ENCODE peak calls at places on chromosomes 11 and 22, in ten cellular contexts. S is upper lobe of right lung; I is endodermal cell; D is BE2C; H is AG10803; J is IMR-90; K is mucosa of descending colon; N is CD8-positive, alpha-beta T cell; X is AG04450; L is WERI-Rb-1. A is an unnamed sample.

GRCh38 chr11:19076744-19077589 is 16.4 kb upstream of the MRGPRX2 start:
- DNase-seq in I (peak), D (peak), S (peak), H (peak), X (no peak), N (peak), K (no peak), L (peak), J (peak), A (no peak)

GRCh38 chr22:19904174-19904856 is 37.3 kb upstream of the COMT start:
- DNase-seq in J (no peak), H (no peak), D (no peak), K (no peak), I (no peak), X (no peak), L (peak), N (no peak), S (no peak), A (no peak)

GRCh38 chr11:79860336-79860735 is 419.5 kb upstream of the TENM4 start:
- DNase-seq in J (no peak), N (no peak), S (no peak), K (no peak), L (no peak), I (no peak), X (no peak), D (no peak), H (no peak), A (no peak)

GRCh38 chr11:132062541-132062940 is 692.1 kb downstream of the NTM start:
- DNase-seq in N (no peak), K (no peak), S (no peak), I (no peak), H (peak), L (no peak), D (no peak), J (peak), X (no peak), A (no peak)

GRCh38 chr11:47433991-47434786 is 8.0 kb upstream of the PSMC3 start:
- DNase-seq in J (peak), N (no peak), L (no peak), H (peak), I (no peak), D (no peak), S (no peak), K (no peak), X (no peak), A (no peak)

GRCh38 chr22:20565761-20566160 is 58.4 kb downstream of the MED15 start:
- DNase-seq in S (peak), H (no peak), K (no peak), L (no peak), X (no peak), D (no peak), N (no peak), J (no peak), I (no peak), A (no peak)

GRCh38 chr11:68312780-68313573 is 586 bp downstream of the LRP5 start:
- DNase-seq in X (no peak), J (no peak), L (no peak), H (no peak), N (no peak), K (peak), I (peak), D (no peak), S (peak), A (no peak)

GRCh38 chr11:15826008-15826650 is 530.2 kb downstream of the SOX6 start:
- DNase-seq in X (no peak), J (peak), L (no peak), K (no peak), H (no peak), D (no peak), I (no peak), S (no peak), N (no peak), A (no peak)

GRCh38 chr11:20672575-20672974 is 3.2 kb downstream of the NELL1 start:
- DNase-seq in H (no peak), K (no peak), S (no peak), X (no peak), L (no peak), J (no peak), I (no peak), D (no peak), N (no peak), A (no peak)

GRCh38 chr11:61890536-61891330 is 612 bp downstream of the FADS3 start:
- DNase-seq in J (peak), K (peak), D (peak), X (no peak), L (peak), I (peak), H (peak), S (peak), N (peak), A (no peak)

GRCh38 chr11:103842795-103843194 is 193.6 kb upstream of the DDI1 start:
- DNase-seq in L (no peak), K (no peak), S (no peak), D (peak), I (no peak), X (peak), N (no peak), H (peak), J (peak), A (no peak)

GRCh38 chr11:3208272-3208671 is 10.3 kb downstream of the MRGPRG start:
- DNase-seq in X (no peak), S (peak), K (no peak), H (no peak), D (no peak), L (no peak), I (no peak), J (no peak), N (no peak), A (no peak)

GRCh38 chr11:130549393-130549999 is 101.1 kb downstream of the ADAMTS15 start:
- DNase-seq in X (no peak), D (no peak), H (no peak), S (no peak), K (no peak), J (no peak), N (no peak), L (no peak), I (peak), A (no peak)

GRCh38 chr11:73414977-73415492 is 38.8 kb downstream of the RELT start:
- DNase-seq in K (no peak), S (no peak), J (peak), N (no peak), H (peak), L (no peak), X (no peak), I (no peak), D (no peak), A (no peak)

GRCh38 chr22:42856179-42856864 is 751 bp downstream of the ARFGAP3 start:
- DNase-seq in I (no peak), N (peak), S (peak), H (peak), J (peak), D (no peak), K (peak), L (peak), X (no peak), A (no peak)

GRCh38 chr11:121249039-121249663 is 43.4 kb upstream of the SC5D start:
- DNase-seq in N (no peak), D (no peak), S (no peak), J (peak), X (no peak), K (no peak), I (peak), L (no peak), H (peak), A (no peak)

GRCh38 chr11:111836766-111837165 is 34.6 kb downstream of the ALG9 start:
- DNase-seq in L (no peak), J (peak), N (no peak), X (no peak), S (no peak), I (no peak), H (no peak), D (no peak), K (no peak), A (no peak)

GRCh38 chr22:19234126-19234896 is 55.8 kb upstream of the SLC25A1 start:
- DNase-seq in H (no peak), K (no peak), D (no peak), J (no peak), I (no peak), X (no peak), S (no peak), N (no peak), L (no peak), A (no peak)

GRCh38 chr11:118212131-118212725 is 12.6 kb downstream of the JAML start:
- DNase-seq in J (no peak), D (no peak), K (no peak), N (no peak), S (peak), H (no peak), I (peak), L (no peak), X (no peak), A (no peak)

GRCh38 chr11:97009613-97010012 is 619.8 kb downstream of the JRKL start:
- DNase-seq in X (no peak), H (no peak), L (no peak), K (no peak), I (no peak), D (no peak), N (no peak), S (no peak), J (no peak), A (no peak)

GRCh38 chr22:19868333-19868732 is 13.7 kb upstream of the GNB1L start:
- DNase-seq in S (no peak), L (no peak), X (no peak), N (no peak), D (no peak), H (no peak), I (peak), K (no peak), J (no peak), A (no peak)

GRCh38 chr11:34423300-34423699 is 15.4 kb upstream of the CAT start:
- DNase-seq in X (no peak), I (no peak), D (no peak), J (no peak), H (no peak), K (no peak), S (no peak), L (no peak), N (no peak), A (no peak)

GRCh38 chr11:68775951-68776388 is 24.6 kb upstream of the TESMIN start:
- DNase-seq in H (no peak), L (no peak), J (no peak), S (no peak), I (no peak), D (no peak), K (no peak), X (no peak), N (no peak), A (no peak)

GRCh38 chr22:40224702-40225101 is 47.0 kb downstream of the TNRC6B start:
- DNase-seq in L (no peak), H (no peak), D (no peak), S (no peak), X (no peak), N (no peak), I (no peak), K (no peak), J (peak), A (no peak)

GRCh38 chr11:118148877-118149276 is 3.7 kb downstream of the SCN4B start:
- DNase-seq in K (no peak), D (no peak), X (no peak), N (no peak), H (no peak), L (no peak), I (no peak), S (no peak), J (no peak), A (no peak)

GRCh38 chr11:124481365-124482323 is 36.1 kb upstream of the OR8B8 start:
- DNase-seq in X (peak), D (peak), L (peak), H (peak), N (no peak), J (peak), S (no peak), I (peak), K (no peak), A (no peak)

GRCh38 chr22:31139866-31140716 is at the start of gene PLA2G3:
- DNase-seq in I (peak), L (no peak), S (peak), J (peak), K (peak), H (no peak), X (no peak), D (no peak), N (no peak), A (no peak)

GRCh38 chr11:86861810-86862209 is 61.5 kb downstream of the PRSS23 start:
- DNase-seq in N (no peak), D (no peak), X (no peak), J (no peak), H (no peak), L (no peak), S (no peak), I (no peak), K (no peak), A (no peak)

GRCh38 chr11:82895437-82896091 is 4.7 kb downstream of the PRCP start:
- DNase-seq in K (no peak), N (no peak), J (no peak), X (no peak), H (no peak), I (no peak), L (no peak), S (no peak), D (no peak), A (no peak)

GRCh38 chr11:123356539-123356938 is 73.5 kb upstream of the GRAMD1B start:
- DNase-seq in S (no peak), X (no peak), D (no peak), L (no peak), N (no peak), I (no peak), J (no peak), H (no peak), K (no peak), A (no peak)

GRCh38 chr11:59556883-59557205 is 45.5 kb downstream of the OR4D9 start:
- DNase-seq in I (peak), D (no peak), H (no peak), S (no peak), X (no peak), N (no peak), K (no peak), J (no peak), L (no peak), A (no peak)

DNA sequence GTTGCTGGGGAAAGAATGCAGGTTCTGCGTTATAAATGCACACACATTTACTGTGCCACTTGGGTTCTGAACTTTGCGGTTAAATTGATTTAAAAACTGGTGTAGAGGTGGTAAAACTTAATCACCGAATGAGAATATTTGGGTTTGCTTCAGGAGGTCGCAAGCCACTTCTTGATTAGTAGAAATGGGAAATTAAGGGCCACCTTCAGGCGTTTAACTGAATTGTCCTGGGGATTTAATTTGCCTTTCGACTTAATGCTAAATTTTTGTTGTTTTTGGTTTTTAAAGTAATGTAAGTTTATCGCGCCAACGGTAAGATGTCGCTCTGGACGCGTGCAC is 460 bp upstream of the NCR3LG1 start:
- DNase-seq in I (no peak), N (no peak), L (no peak), S (no peak), X (no peak), J (no peak), H (no peak), D (no peak), K (no peak), A (no peak)
- TF ChIP-seq CTCF in I (peak), N (peak), L (no peak), S (no peak), X (no peak), J (peak), H (peak), D (no peak), K (no peak), A (no peak)

GRCh38 chr11:28900427-28900826 is 792.2 kb downstream of the METTL15 start:
- DNase-seq in H (no peak), D (no peak), I (no peak), N (no peak), S (no peak), L (no peak), X (no peak), J (no peak), K (no peak), A (no peak)
- TF ChIP-seq CTCF in H (no peak), D (no peak), I (no peak), N (no peak), S (no peak), L (no peak), X (no peak), J (no peak), K (no peak), A (no peak)

GRCh38 chr11:26330255-26330654 is 1.7 kb upstream of the ANO3 start:
- DNase-seq in L (no peak), H (no peak), J (no peak), D (no peak), I (no peak), K (no peak), N (no peak), S (no peak), X (no peak), A (no peak)
- TF ChIP-seq CTCF in L (no peak), H (no peak), J (no peak), D (no peak), I (no peak), K (no peak), N (no peak), S (no peak), X (no peak), A (no peak)

DNA sequence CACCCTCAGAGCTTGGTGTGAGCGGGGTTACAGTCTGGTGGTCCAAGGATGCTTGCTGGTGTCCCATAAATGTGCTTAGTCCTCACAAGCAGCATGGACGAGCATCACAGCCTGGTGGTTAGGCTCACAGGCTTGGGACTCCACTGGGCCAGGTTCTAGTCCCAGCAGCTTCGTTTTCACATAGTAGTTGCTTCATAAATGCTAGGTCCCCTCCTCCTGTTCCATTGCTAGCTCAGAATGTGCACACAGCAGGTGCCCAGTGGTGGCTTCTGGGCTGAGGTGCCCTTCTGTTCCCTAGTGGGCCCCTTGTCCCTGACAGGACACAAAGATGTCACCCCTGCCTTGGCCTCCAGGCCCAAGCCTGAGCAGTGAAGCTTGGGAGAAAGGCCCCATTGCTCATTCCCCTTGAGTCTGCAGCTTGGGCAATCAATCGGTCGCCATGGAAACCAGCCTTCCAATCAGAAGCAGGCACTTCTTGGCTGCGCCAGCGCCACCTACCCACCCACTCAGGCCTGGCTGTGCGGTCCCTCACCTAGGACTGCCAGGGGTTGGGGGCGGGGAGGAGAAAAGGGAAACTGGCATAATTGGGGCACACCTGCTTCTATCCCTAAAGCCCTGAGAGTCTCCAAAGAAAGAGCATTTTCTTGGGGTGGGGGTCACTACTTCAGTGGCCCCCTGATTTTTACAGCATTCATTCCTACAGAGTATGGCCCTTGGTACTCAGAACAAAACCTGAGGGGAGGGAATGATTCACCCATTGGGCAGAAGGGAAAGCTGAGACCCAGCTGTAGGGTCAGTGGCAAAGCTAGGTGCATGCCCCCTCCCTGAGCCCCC is 48.1 kb downstream of the CYTH4 start:
- DNase-seq in J (peak), N (no peak), D (peak), I (peak), K (no peak), X (peak), L (peak), H (peak), S (peak), A (no peak)
- TF ChIP-seq CTCF in J (peak), N (no peak), D (peak), I (peak), K (no peak), X (peak), L (peak), H (peak), S (no peak), A (peak)

DNA sequence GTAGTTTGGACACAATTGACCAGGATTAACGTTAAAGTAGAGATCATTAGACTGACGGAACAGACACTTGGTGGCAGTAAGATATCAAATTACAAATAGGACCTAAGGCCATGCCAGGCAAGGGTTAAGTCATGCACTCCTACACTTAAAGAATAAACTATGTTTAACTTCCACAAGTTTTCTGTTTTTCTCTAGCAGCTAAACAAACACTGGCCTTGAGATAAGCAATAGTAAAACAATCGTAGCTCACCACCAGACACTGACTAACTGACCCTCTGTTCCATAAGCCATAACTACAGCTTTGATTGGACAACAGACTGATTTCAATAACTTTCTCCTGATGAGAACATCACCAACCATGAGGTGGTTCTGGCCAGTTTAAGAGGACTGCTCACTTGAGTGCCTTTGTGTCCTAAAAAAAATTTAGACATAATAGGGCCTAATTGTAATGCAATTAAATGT is 2.0 kb upstream of the CEP126 start:
- DNase-seq in L (no peak), D (no peak), X (no peak), J (peak), K (no peak), N (no peak), S (no peak), I (no peak), H (no peak), A (no peak)
- TF ChIP-seq CTCF in L (no peak), D (no peak), X (no peak), J (no peak), K (no peak), N (no peak), S (no peak), I (no peak), H (no peak), A (no peak)

GRCh38 chr22:23767673-23768548 is at the start of gene CHCHD10:
- DNase-seq in I (peak), X (no peak), L (peak), S (peak), H (peak), N (peak), J (peak), K (peak), D (peak), A (no peak)
- TF ChIP-seq CTCF in I (peak), X (peak), L (peak), S (peak), H (peak), N (peak), J (peak), K (peak), D (peak), A (peak)